ENCODE peak calls at places on chromosomes 7 and 10, in seven cellular contexts. One of them, this sample, is unnamed.

GRCh38 chr7:150901160-150902035 is 49.1 kb downstream of the AOC1 start:
- DNase-seq in SK-N-SH: peak; percentile 82
- DNase-seq in tibial nerve: no peak
- DNase-seq in esophagus muscularis mucosa: no peak
- DNase-seq in GM12878: no peak
- DNase-seq in sigmoid colon: no peak
- DNase-seq in ovary: no peak
- DNase-seq in this sample: no peak

GRCh38 chr10:132335189-132336063 is 3.4 kb downstream of the LRRC27 start:
- DNase-seq in SK-N-SH: no peak
- DNase-seq in tibial nerve: no peak
- DNase-seq in esophagus muscularis mucosa: no peak
- DNase-seq in GM12878: peak; percentile 65
- DNase-seq in sigmoid colon: peak; percentile 74
- DNase-seq in ovary: no peak
- DNase-seq in this sample: no peak

GRCh38 chr10:48577158-48577557 is 27.7 kb downstream of the ARHGAP22 start:
- DNase-seq in SK-N-SH: no peak
- DNase-seq in tibial nerve: no peak
- DNase-seq in esophagus muscularis mucosa: no peak
- DNase-seq in GM12878: no peak
- DNase-seq in sigmoid colon: no peak
- DNase-seq in ovary: no peak
- DNase-seq in this sample: no peak

GRCh38 chr10:72310241-72310633 is 36.5 kb downstream of the DDIT4 start:
- DNase-seq in SK-N-SH: no peak
- DNase-seq in tibial nerve: no peak
- DNase-seq in esophagus muscularis mucosa: no peak
- DNase-seq in GM12878: no peak
- DNase-seq in sigmoid colon: no peak
- DNase-seq in ovary: peak; percentile 51
- DNase-seq in this sample: no peak

GRCh38 chr7:30173058-30173897 is 38.5 kb downstream of the MTURN start:
- DNase-seq in SK-N-SH: peak; percentile 87
- DNase-seq in tibial nerve: peak; percentile 41
- DNase-seq in esophagus muscularis mucosa: no peak
- DNase-seq in GM12878: no peak
- DNase-seq in sigmoid colon: peak; percentile 93
- DNase-seq in ovary: no peak
- DNase-seq in this sample: peak; percentile 46

GRCh38 chr10:64376169-64376568 is 855.0 kb downstream of the REEP3 start:
- DNase-seq in SK-N-SH: peak; percentile 9
- DNase-seq in tibial nerve: no peak
- DNase-seq in esophagus muscularis mucosa: no peak
- DNase-seq in GM12878: no peak
- DNase-seq in sigmoid colon: no peak
- DNase-seq in ovary: no peak
- DNase-seq in this sample: no peak

GRCh38 chr10:19904202-19904661 is 88.0 kb downstream of the PLXDC2 start:
- DNase-seq in SK-N-SH: no peak
- DNase-seq in tibial nerve: no peak
- DNase-seq in esophagus muscularis mucosa: no peak
- DNase-seq in GM12878: peak; percentile 27
- DNase-seq in sigmoid colon: no peak
- DNase-seq in ovary: no peak
- DNase-seq in this sample: no peak

GRCh38 chr7:150842716-150843115 is 9.6 kb upstream of the AOC1 start:
- DNase-seq in SK-N-SH: no peak
- DNase-seq in tibial nerve: no peak
- DNase-seq in esophagus muscularis mucosa: no peak
- DNase-seq in GM12878: no peak
- DNase-seq in sigmoid colon: no peak
- DNase-seq in ovary: peak; percentile 17
- DNase-seq in this sample: no peak

GRCh38 chr10:44807451-44807850 is 103.7 kb upstream of the TMEM72 start:
- DNase-seq in SK-N-SH: no peak
- DNase-seq in tibial nerve: no peak
- DNase-seq in esophagus muscularis mucosa: no peak
- DNase-seq in GM12878: no peak
- DNase-seq in sigmoid colon: no peak
- DNase-seq in ovary: no peak
- DNase-seq in this sample: no peak

GRCh38 chr7:1352656-1353286 is 106.5 kb downstream of the MICALL2 start:
- DNase-seq in SK-N-SH: no peak
- DNase-seq in tibial nerve: no peak
- DNase-seq in esophagus muscularis mucosa: no peak
- DNase-seq in GM12878: no peak
- DNase-seq in sigmoid colon: peak; percentile 18
- DNase-seq in ovary: no peak
- DNase-seq in this sample: no peak

GRCh38 chr7:12458520-12459131 is 55.0 kb upstream of the VWDE start:
- DNase-seq in SK-N-SH: peak; percentile 68
- DNase-seq in tibial nerve: no peak
- DNase-seq in esophagus muscularis mucosa: no peak
- DNase-seq in GM12878: no peak
- DNase-seq in sigmoid colon: no peak
- DNase-seq in ovary: no peak
- DNase-seq in this sample: no peak

GRCh38 chr7:80357530-80357929 is 154.3 kb downstream of the GNAT3 start:
- DNase-seq in SK-N-SH: no peak
- DNase-seq in tibial nerve: no peak
- DNase-seq in esophagus muscularis mucosa: no peak
- DNase-seq in GM12878: no peak
- DNase-seq in sigmoid colon: no peak
- DNase-seq in ovary: no peak
- DNase-seq in this sample: no peak
- TF ChIP-seq EP300 in SK-N-SH: no peak
- TF ChIP-seq EP300 in tibial nerve: no peak
- TF ChIP-seq EP300 in esophagus muscularis mucosa: no peak
- TF ChIP-seq EP300 in GM12878: no peak
- TF ChIP-seq EP300 in sigmoid colon: no peak
- TF ChIP-seq EP300 in ovary: no peak
- TF ChIP-seq EP300 in this sample: no peak

DNA sequence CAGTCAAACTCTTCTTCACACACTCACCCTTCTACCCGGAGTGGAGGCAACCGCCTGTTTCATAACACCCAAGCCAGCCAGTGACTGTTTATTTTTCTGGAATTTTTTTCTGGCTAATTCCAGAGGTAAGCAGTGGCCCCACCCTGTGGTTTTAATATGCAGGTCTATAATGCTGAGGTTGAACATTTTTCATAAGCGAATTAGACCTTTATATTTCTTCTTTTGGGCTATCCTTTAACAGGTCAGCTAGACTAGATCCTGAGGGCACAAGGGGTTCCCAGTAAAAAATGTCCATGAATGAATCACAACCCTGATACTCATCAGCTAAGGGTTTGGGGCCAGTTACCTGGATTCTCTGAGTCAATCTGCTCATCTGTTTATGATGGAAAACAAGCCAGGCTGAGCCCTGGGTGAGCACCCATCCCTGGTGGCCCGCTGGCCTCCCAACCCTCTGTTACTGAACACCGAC is 76.2 kb downstream of the GRB10 start:
- DNase-seq in SK-N-SH: no peak
- DNase-seq in tibial nerve: no peak
- DNase-seq in esophagus muscularis mucosa: no peak
- DNase-seq in GM12878: no peak
- DNase-seq in sigmoid colon: no peak
- DNase-seq in ovary: no peak
- DNase-seq in this sample: no peak
- H3K27ac ChIP-seq in SK-N-SH: no peak overlapping the region
- H3K27ac ChIP-seq in tibial nerve: no peak overlapping the region
- H3K27ac ChIP-seq in esophagus muscularis mucosa: peak overlapping the region; percentile 68
- H3K27ac ChIP-seq in GM12878: no peak overlapping the region
- H3K27ac ChIP-seq in sigmoid colon: peak overlapping the region; percentile 76
- H3K27ac ChIP-seq in ovary: no peak overlapping the region
- H3K27ac ChIP-seq in this sample: no peak overlapping the region

DNA sequence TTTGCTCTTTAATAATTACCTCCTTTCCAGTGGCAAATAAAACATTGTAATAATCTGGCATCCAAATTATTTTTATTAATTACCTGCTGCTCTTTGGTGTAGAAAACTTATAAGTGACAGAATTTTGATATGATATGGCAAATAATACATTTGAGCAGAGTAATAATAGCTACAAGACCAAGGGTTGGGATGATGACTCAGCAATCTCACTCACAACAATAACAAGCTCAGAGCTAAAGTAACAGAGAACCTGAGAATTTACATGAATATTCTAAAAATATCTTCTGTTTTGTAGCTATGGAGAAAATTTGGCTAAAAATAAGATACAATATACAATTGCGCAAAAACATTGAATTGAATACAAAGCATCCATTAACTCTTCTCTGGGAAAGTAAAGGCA is 480.8 kb upstream of the COBL start:
- DNase-seq in SK-N-SH: no peak
- DNase-seq in tibial nerve: no peak
- DNase-seq in esophagus muscularis mucosa: no peak
- DNase-seq in GM12878: no peak
- DNase-seq in sigmoid colon: no peak
- DNase-seq in ovary: no peak
- DNase-seq in this sample: no peak
- TF ChIP-seq EP300 in SK-N-SH: no peak
- TF ChIP-seq EP300 in tibial nerve: no peak
- TF ChIP-seq EP300 in esophagus muscularis mucosa: no peak
- TF ChIP-seq EP300 in GM12878: no peak
- TF ChIP-seq EP300 in sigmoid colon: no peak
- TF ChIP-seq EP300 in ovary: no peak
- TF ChIP-seq EP300 in this sample: no peak

DNA sequence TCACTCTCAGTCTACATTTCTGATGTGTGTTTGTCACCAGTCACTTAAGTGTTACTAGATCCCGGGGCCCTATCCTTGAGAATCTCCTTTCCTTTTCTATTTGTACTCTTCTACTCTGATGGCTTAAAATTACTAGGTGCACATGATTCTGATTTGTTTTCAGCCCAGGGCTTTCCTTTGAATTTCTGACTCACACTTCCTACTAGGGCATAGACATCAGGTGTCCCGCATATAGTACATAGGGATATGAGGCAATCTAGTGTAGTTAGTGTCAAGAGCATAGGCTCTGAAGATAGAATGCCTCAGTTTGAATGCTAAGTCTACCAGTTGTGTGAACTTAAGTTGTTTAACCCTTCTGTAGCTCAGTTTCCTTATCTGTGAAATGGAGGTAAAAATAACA is 49.4 kb upstream of the LRRN3 start:
- DNase-seq in SK-N-SH: no peak
- DNase-seq in tibial nerve: no peak
- DNase-seq in esophagus muscularis mucosa: no peak
- DNase-seq in GM12878: no peak
- DNase-seq in sigmoid colon: no peak
- DNase-seq in ovary: no peak
- DNase-seq in this sample: no peak
- H3K27ac ChIP-seq in SK-N-SH: no peak overlapping the region
- H3K27ac ChIP-seq in tibial nerve: no peak overlapping the region
- H3K27ac ChIP-seq in esophagus muscularis mucosa: no peak overlapping the region
- H3K27ac ChIP-seq in GM12878: no peak overlapping the region
- H3K27ac ChIP-seq in sigmoid colon: no peak overlapping the region
- H3K27ac ChIP-seq in ovary: no peak overlapping the region
- H3K27ac ChIP-seq in this sample: no peak overlapping the region

GRCh38 chr10:113857210-113857609 is 2.7 kb downstream of the NHLRC2 start:
- DNase-seq in SK-N-SH: no peak
- DNase-seq in tibial nerve: no peak
- DNase-seq in esophagus muscularis mucosa: no peak
- DNase-seq in GM12878: no peak
- DNase-seq in sigmoid colon: no peak
- DNase-seq in ovary: no peak
- DNase-seq in this sample: no peak

GRCh38 chr10:113854757-113855626 is 531 bp downstream of the NHLRC2 start:
- DNase-seq in SK-N-SH: peak; percentile 83
- DNase-seq in tibial nerve: peak; percentile 36
- DNase-seq in esophagus muscularis mucosa: no peak
- DNase-seq in GM12878: no peak
- DNase-seq in sigmoid colon: peak; percentile 79
- DNase-seq in ovary: peak; percentile 75
- DNase-seq in this sample: peak; percentile 47

GRCh38 chr10:113853577-113854018 is 284 bp downstream of the DCLRE1A start:
- DNase-seq in SK-N-SH: no peak
- DNase-seq in tibial nerve: no peak
- DNase-seq in esophagus muscularis mucosa: no peak
- DNase-seq in GM12878: no peak
- DNase-seq in sigmoid colon: no peak
- DNase-seq in ovary: no peak
- DNase-seq in this sample: no peak

GRCh38 chr10:113856563-113856962 is 2.1 kb downstream of the NHLRC2 start:
- DNase-seq in SK-N-SH: no peak
- DNase-seq in tibial nerve: no peak
- DNase-seq in esophagus muscularis mucosa: no peak
- DNase-seq in GM12878: no peak
- DNase-seq in sigmoid colon: no peak
- DNase-seq in ovary: no peak
- DNase-seq in this sample: no peak

DNA sequence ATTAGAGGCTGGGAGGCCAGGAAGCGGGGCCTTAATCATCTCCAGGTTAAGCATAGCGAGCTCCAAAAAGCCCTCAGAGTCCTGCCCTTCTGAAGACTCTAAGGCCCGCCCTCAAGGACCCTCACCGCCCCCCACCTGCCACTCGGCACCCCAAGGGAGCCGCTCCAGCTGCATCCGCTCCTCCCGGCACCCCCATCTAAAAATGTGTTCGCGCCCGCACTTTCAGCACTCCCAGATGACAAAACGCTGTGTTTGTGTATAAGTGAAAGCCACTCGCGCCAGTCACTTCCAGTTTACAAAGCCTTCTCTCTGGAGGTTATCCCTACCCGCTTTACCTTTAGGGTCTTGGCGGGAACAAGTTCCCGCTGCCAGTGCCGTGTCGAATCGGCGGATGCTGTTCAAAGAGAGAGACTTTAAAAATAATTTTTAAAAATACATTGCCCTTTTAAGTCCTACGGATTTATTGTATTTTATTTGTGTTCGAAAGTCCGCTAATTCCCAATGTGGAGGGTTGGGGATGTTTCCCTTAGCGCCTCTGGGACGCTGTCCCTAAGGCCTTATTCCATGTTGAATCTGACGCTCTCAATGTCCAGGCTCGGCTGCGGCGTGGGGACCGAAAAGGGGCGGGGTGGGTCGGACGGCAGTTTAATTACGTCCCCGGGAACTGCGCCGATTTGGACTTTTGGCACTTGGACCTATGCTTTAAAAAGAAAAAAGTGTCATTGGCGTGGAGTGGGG is at the start of the genes DCLRE1A and NHLRC2:
- DNase-seq in SK-N-SH: peak; percentile 82
- DNase-seq in tibial nerve: peak; percentile 67
- DNase-seq in esophagus muscularis mucosa: peak; percentile 94
- DNase-seq in GM12878: no peak
- DNase-seq in sigmoid colon: peak; percentile 89
- DNase-seq in ovary: peak; percentile 84
- DNase-seq in this sample: peak; percentile 79
- TF ChIP-seq EP300 in SK-N-SH: peak; percentile 32
- TF ChIP-seq EP300 in tibial nerve: no peak
- TF ChIP-seq EP300 in esophagus muscularis mucosa: no peak
- TF ChIP-seq EP300 in GM12878: no peak
- TF ChIP-seq EP300 in sigmoid colon: no peak
- TF ChIP-seq EP300 in ovary: no peak
- TF ChIP-seq EP300 in this sample: no peak

GRCh38 chr7:33048257-33048656 is 14.3 kb downstream of the NT5C3A start:
- DNase-seq in SK-N-SH: no peak
- DNase-seq in tibial nerve: no peak
- DNase-seq in esophagus muscularis mucosa: no peak
- DNase-seq in GM12878: no peak
- DNase-seq in sigmoid colon: no peak
- DNase-seq in ovary: no peak
- DNase-seq in this sample: no peak
- H3K27ac ChIP-seq in SK-N-SH: no peak overlapping the region
- H3K27ac ChIP-seq in tibial nerve: no peak overlapping the region
- H3K27ac ChIP-seq in esophagus muscularis mucosa: no peak overlapping the region
- H3K27ac ChIP-seq in GM12878: no peak overlapping the region
- H3K27ac ChIP-seq in sigmoid colon: no peak overlapping the region
- H3K27ac ChIP-seq in ovary: no peak overlapping the region
- H3K27ac ChIP-seq in this sample: no peak overlapping the region

GRCh38 chr7:130897515-130898419 is 163.8 kb upstream of the KLF14 start:
- DNase-seq in SK-N-SH: peak; percentile 34
- DNase-seq in tibial nerve: no peak
- DNase-seq in esophagus muscularis mucosa: no peak
- DNase-seq in GM12878: peak; percentile 62
- DNase-seq in sigmoid colon: no peak
- DNase-seq in ovary: no peak
- DNase-seq in this sample: no peak
- TF ChIP-seq EP300 in SK-N-SH: no peak
- TF ChIP-seq EP300 in tibial nerve: no peak
- TF ChIP-seq EP300 in esophagus muscularis mucosa: no peak
- TF ChIP-seq EP300 in GM12878: no peak
- TF ChIP-seq EP300 in sigmoid colon: no peak
- TF ChIP-seq EP300 in ovary: no peak
- TF ChIP-seq EP300 in this sample: no peak